ENCODE peak calls at places on chromosomes 3 and 15, in seven cellular contexts. L is CD4-positive, alpha-beta memory T cell; P is CD4-positive, CD25-positive, alpha-beta regulatory T cell; H is tibial nerve; C is lower lobe of right lung; Y is neuronal stem cell; T is fibroblast of lung. K is an unnamed sample.

GRCh38 chr3:63912768-63913588 is 795 bp upstream of the SCAANT1 start:
- DNase-seq in L (peak), P (peak), H (peak), C (peak), Y (peak), T (peak), K (no peak)

GRCh38 chr3:134609821-134610454 is 40.9 kb downstream of the KY start:
- DNase-seq in L (no peak), P (no peak), H (no peak), C (no peak), Y (no peak), T (no peak), K (no peak)

GRCh38 chr15:39587291-39587909 is 6.5 kb downstream of the THBS1 start:
- DNase-seq in L (no peak), P (no peak), H (no peak), C (no peak), Y (no peak), T (peak), K (no peak)

GRCh38 chr3:66971891-66972551 is 26.1 kb upstream of the KBTBD8 start:
- DNase-seq in L (peak), P (peak), H (peak), C (peak), Y (peak), T (peak), K (peak)

GRCh38 chr3:55491296-55491816 is 4.2 kb upstream of the WNT5A start:
- DNase-seq in L (no peak), P (no peak), H (no peak), C (no peak), Y (no peak), T (peak), K (no peak)

GRCh38 chr3:102081587-102082289 is 232.4 kb downstream of the NFKBIZ start:
- DNase-seq in L (no peak), P (no peak), H (no peak), C (no peak), Y (no peak), T (no peak), K (no peak)

GRCh38 chr15:67550522-67550921 is 8.0 kb downstream of the MAP2K5 start:
- DNase-seq in L (no peak), P (no peak), H (no peak), C (no peak), Y (no peak), T (peak), K (no peak)

GRCh38 chr15:80474751-80475295 is 70.6 kb downstream of the ARNT2 start:
- DNase-seq in L (no peak), P (no peak), H (no peak), C (no peak), Y (no peak), T (peak), K (no peak)

GRCh38 chr3:292038-292437 is 95.5 kb downstream of the CHL1 start:
- DNase-seq in L (no peak), P (no peak), H (no peak), C (no peak), Y (no peak), T (no peak), K (no peak)

GRCh38 chr15:69324031-69324430 is 25.3 kb downstream of the PAQR5 start:
- DNase-seq in L (no peak), P (no peak), H (no peak), C (no peak), Y (no peak), T (no peak), K (no peak)

GRCh38 chr15:91472316-91472756 is 372.3 kb downstream of the SV2B start:
- DNase-seq in L (peak), P (no peak), H (no peak), C (no peak), Y (no peak), T (peak), K (no peak)

GRCh38 chr3:1942751-1943150 is 155.9 kb upstream of the CNTN4 start:
- DNase-seq in L (no peak), P (no peak), H (no peak), C (no peak), Y (no peak), T (no peak), K (no peak)

GRCh38 chr3:39101022-39101689 is 6.3 kb downstream of the GORASP1 start:
- DNase-seq in L (no peak), P (peak), H (no peak), C (no peak), Y (no peak), T (peak), K (no peak)

GRCh38 chr3:128547368-128547987 is 54.5 kb upstream of the GATA2 start:
- DNase-seq in L (no peak), P (no peak), H (no peak), C (no peak), Y (no peak), T (peak), K (no peak)

GRCh38 chr15:50183112-50183794 is 1.3 kb downstream of the SLC27A2 start:
- DNase-seq in L (no peak), P (no peak), H (no peak), C (no peak), Y (no peak), T (no peak), K (no peak)

GRCh38 chr3:177713921-177714900 is 516.9 kb upstream of the TBL1XR1 start:
- DNase-seq in L (no peak), P (no peak), H (no peak), C (no peak), Y (no peak), T (no peak), K (no peak)

GRCh38 chr3:89617706-89618105 is 510.3 kb downstream of the EPHA3 start:
- DNase-seq in L (no peak), P (no peak), H (no peak), C (no peak), Y (no peak), T (no peak), K (no peak)

GRCh38 chr15:39692464-39693327 is 89.9 kb downstream of the FSIP1 start:
- DNase-seq in L (no peak), P (no peak), H (no peak), C (no peak), Y (peak), T (peak), K (peak)

GRCh38 chr3:177751770-177752169 is 554.5 kb upstream of the TBL1XR1 start:
- DNase-seq in L (no peak), P (no peak), H (no peak), C (no peak), Y (no peak), T (no peak), K (no peak)

GRCh38 chr15:34365073-34365825 is 1.7 kb downstream of the LPCAT4 start:
- DNase-seq in L (peak), P (no peak), H (no peak), C (no peak), Y (no peak), T (peak), K (no peak)

DNA sequence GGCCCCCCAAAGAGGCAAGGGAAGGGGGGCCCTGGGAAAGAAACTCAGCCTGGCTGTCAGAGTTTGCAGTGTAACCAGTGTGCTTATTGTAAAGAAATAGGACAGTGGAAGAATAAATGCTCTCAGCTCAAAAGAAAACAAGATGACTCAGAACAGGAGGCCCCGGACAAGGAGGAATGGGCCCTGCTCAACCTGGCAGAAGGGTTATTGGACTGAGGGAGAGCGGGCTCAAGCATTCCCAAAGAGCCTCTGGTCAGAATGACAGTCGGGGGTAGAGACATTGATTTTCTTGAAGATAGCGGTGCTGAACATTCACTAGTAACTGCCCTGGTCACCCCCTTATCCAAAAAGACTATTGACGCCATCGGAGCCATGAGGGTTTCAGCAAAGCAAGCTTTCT is 100.4 kb upstream of the OSBPL11 start:
- DNase-seq in L (no peak), P (no peak), H (no peak), C (no peak), Y (no peak), T (no peak), K (no peak)
- H3K27ac ChIP-seq in L (no peak), P (no peak), H (no peak), C (no peak), Y (no peak), T (no peak), K (no peak)

DNA sequence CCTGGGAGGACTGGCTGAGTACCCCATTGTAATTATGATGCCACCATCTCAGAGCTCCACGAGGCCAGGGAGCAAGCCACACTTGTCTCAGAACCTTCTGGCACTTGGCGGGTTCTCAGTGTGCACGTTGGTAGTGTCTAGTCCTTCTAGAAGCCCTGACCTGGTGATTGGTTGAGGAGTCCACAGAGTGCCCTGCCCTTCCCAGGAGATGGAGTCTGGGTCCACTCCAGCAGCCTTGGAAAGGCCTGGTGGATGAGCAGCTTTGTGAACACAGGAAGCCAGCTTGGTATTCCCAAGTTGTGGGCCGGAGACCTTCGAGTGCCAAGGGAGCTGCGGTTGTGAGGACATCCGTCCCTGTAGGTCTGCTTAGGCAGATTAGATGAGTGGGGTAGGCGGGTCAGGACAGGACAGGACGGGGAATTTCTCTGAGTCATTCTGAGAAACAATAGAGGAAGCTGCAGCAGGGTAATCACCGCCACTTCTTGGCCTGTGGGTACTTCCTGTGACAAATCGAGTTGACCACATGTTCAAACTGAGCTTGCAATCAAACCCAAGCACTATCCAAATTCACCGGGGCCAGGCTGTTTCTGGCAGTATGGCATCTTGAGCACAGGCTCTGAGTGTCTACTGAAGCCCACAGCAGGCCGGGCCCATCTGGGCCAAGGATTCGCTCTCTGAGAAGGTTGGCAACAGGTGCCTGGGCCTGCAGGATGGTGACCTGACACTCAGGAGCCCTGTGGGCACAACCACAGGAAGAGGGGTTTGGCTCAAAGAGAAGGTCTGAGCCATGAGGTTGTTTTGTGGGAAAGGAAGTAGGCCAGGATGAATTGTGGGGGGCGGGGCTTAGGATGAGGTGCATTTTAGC is 71.5 kb upstream of the PLXNA1 start:
- DNase-seq in L (peak), P (peak), H (peak), C (peak), Y (no peak), T (peak), K (peak)
- H3K27ac ChIP-seq in L (peak), P (peak), H (no peak), C (peak), Y (no peak), T (no peak), K (no peak)

GRCh38 chr3:38019658-38020341 is 9.6 kb downstream of the PLCD1 start:
- DNase-seq in L (no peak), P (no peak), H (no peak), C (no peak), Y (no peak), T (no peak), K (no peak)

GRCh38 chr3:38020342-38020726 is 9.1 kb downstream of the PLCD1 start:
- DNase-seq in L (no peak), P (no peak), H (no peak), C (peak), Y (no peak), T (no peak), K (no peak)

GRCh38 chr3:38017445-38018295 is 11.8 kb downstream of the PLCD1 start:
- DNase-seq in L (no peak), P (no peak), H (no peak), C (no peak), Y (no peak), T (no peak), K (no peak)

GRCh38 chr3:38016847-38017444 is 12.5 kb downstream of the PLCD1 start:
- DNase-seq in L (no peak), P (no peak), H (no peak), C (no peak), Y (no peak), T (no peak), K (no peak)

GRCh38 chr3:38018296-38019266 is 10.9 kb downstream of the PLCD1 start:
- DNase-seq in L (no peak), P (no peak), H (no peak), C (no peak), Y (no peak), T (no peak), K (no peak)
- H3K27ac ChIP-seq in L (no peak), P (no peak), H (no peak), C (no peak), Y (no peak), T (no peak), K (no peak)

GRCh38 chr3:3821780-3822179 is 22.5 kb downstream of the LRRN1 start:
- DNase-seq in L (no peak), P (no peak), H (no peak), C (no peak), Y (no peak), T (peak), K (no peak)
- H3K27ac ChIP-seq in L (no peak), P (no peak), H (no peak), C (no peak), Y (no peak), T (no peak), K (no peak)

K was measured in substantia nigra.